ENCODE peak calls at places on chromosomes 11 and 22, in nine cellular contexts. One of them, this sample, is unnamed.

GRCh38 chr11:32297629-32298028 is 137.7 kb downstream of the WT1 start:
- DNase-seq in fibroblast of lung: peak; percentile 23
- DNase-seq in heart right ventricle: no peak
- DNase-seq in brain microvascular endothelial cell: peak; percentile 30
- DNase-seq in A549: peak; percentile 44
- DNase-seq in CD4-positive, CD25-positive, alpha-beta regulatory T cell: peak; percentile 5
- DNase-seq in CD8-positive, alpha-beta memory T cell: no peak
- DNase-seq in adrenal gland: no peak
- DNase-seq in mesendoderm: no peak
- DNase-seq in this sample: no peak

GRCh38 chr22:29773233-29773632 is 6.1 kb downstream of the UQCR10 start:
- DNase-seq in fibroblast of lung: peak; percentile 78
- DNase-seq in heart right ventricle: no peak
- DNase-seq in brain microvascular endothelial cell: no peak
- DNase-seq in A549: peak; percentile 31
- DNase-seq in CD4-positive, CD25-positive, alpha-beta regulatory T cell: no peak
- DNase-seq in CD8-positive, alpha-beta memory T cell: no peak
- DNase-seq in adrenal gland: peak; percentile 52
- DNase-seq in mesendoderm: peak; percentile 77
- DNase-seq in this sample: no peak

GRCh38 chr11:3058753-3059664 is 1.8 kb upstream of the CARS1 start:
- DNase-seq in fibroblast of lung: peak; percentile 86
- DNase-seq in heart right ventricle: no peak
- DNase-seq in brain microvascular endothelial cell: peak; percentile 84
- DNase-seq in A549: peak; percentile 37
- DNase-seq in CD4-positive, CD25-positive, alpha-beta regulatory T cell: no peak
- DNase-seq in CD8-positive, alpha-beta memory T cell: no peak
- DNase-seq in adrenal gland: no peak
- DNase-seq in mesendoderm: peak; percentile 76
- DNase-seq in this sample: peak; percentile 69

GRCh38 chr11:115317428-115318185 is 186.6 kb downstream of the CADM1 start:
- DNase-seq in fibroblast of lung: peak; percentile 38
- DNase-seq in heart right ventricle: no peak
- DNase-seq in brain microvascular endothelial cell: no peak
- DNase-seq in A549: no peak
- DNase-seq in CD4-positive, CD25-positive, alpha-beta regulatory T cell: no peak
- DNase-seq in CD8-positive, alpha-beta memory T cell: no peak
- DNase-seq in adrenal gland: no peak
- DNase-seq in mesendoderm: peak; percentile 26
- DNase-seq in this sample: no peak

GRCh38 chr11:43515090-43515489 is 156.4 kb downstream of the TTC17 start:
- DNase-seq in fibroblast of lung: no peak
- DNase-seq in heart right ventricle: no peak
- DNase-seq in brain microvascular endothelial cell: no peak
- DNase-seq in A549: peak; percentile 18
- DNase-seq in CD4-positive, CD25-positive, alpha-beta regulatory T cell: no peak
- DNase-seq in CD8-positive, alpha-beta memory T cell: no peak
- DNase-seq in adrenal gland: no peak
- DNase-seq in mesendoderm: peak; percentile 53
- DNase-seq in this sample: peak; percentile 65

GRCh38 chr22:27919222-27919942 is at the start of gene PITPNB:
- DNase-seq in fibroblast of lung: peak; percentile 96
- DNase-seq in heart right ventricle: peak; percentile 100
- DNase-seq in brain microvascular endothelial cell: peak; percentile 96
- DNase-seq in A549: peak; percentile 96
- DNase-seq in CD4-positive, CD25-positive, alpha-beta regulatory T cell: peak; percentile 99
- DNase-seq in CD8-positive, alpha-beta memory T cell: peak; percentile 99
- DNase-seq in adrenal gland: peak; percentile 98
- DNase-seq in mesendoderm: peak; percentile 99
- DNase-seq in this sample: peak; percentile 98

GRCh38 chr11:40054631-40055030 is 1404.8 kb downstream of the LRRC4C start:
- DNase-seq in fibroblast of lung: peak; percentile 23
- DNase-seq in heart right ventricle: no peak
- DNase-seq in brain microvascular endothelial cell: no peak
- DNase-seq in A549: no peak
- DNase-seq in CD4-positive, CD25-positive, alpha-beta regulatory T cell: no peak
- DNase-seq in CD8-positive, alpha-beta memory T cell: no peak
- DNase-seq in adrenal gland: no peak
- DNase-seq in mesendoderm: no peak
- DNase-seq in this sample: no peak

GRCh38 chr22:48100685-48101417 is 1338.4 kb downstream of the TBC1D22A start:
- DNase-seq in fibroblast of lung: no peak
- DNase-seq in heart right ventricle: no peak
- DNase-seq in brain microvascular endothelial cell: no peak
- DNase-seq in A549: no peak
- DNase-seq in CD4-positive, CD25-positive, alpha-beta regulatory T cell: no peak
- DNase-seq in CD8-positive, alpha-beta memory T cell: no peak
- DNase-seq in adrenal gland: peak; percentile 6
- DNase-seq in mesendoderm: no peak
- DNase-seq in this sample: no peak

GRCh38 chr11:9790703-9791102 is 126.8 kb downstream of the SWAP70 start:
- DNase-seq in fibroblast of lung: no peak
- DNase-seq in heart right ventricle: no peak
- DNase-seq in brain microvascular endothelial cell: no peak
- DNase-seq in A549: no peak
- DNase-seq in CD4-positive, CD25-positive, alpha-beta regulatory T cell: no peak
- DNase-seq in CD8-positive, alpha-beta memory T cell: no peak
- DNase-seq in adrenal gland: no peak
- DNase-seq in mesendoderm: no peak
- DNase-seq in this sample: no peak

GRCh38 chr11:117097567-117098268 is 510 bp downstream of the SIK3 start:
- DNase-seq in fibroblast of lung: no peak
- DNase-seq in heart right ventricle: peak; percentile 59
- DNase-seq in brain microvascular endothelial cell: no peak
- DNase-seq in A549: no peak
- DNase-seq in CD4-positive, CD25-positive, alpha-beta regulatory T cell: peak; percentile 31
- DNase-seq in CD8-positive, alpha-beta memory T cell: peak; percentile 47
- DNase-seq in adrenal gland: peak; percentile 54
- DNase-seq in mesendoderm: peak; percentile 61
- DNase-seq in this sample: peak; percentile 22

GRCh38 chr11:102111787-102112653 is 1.8 kb downstream of the YAP1 start:
- DNase-seq in fibroblast of lung: peak; percentile 90
- DNase-seq in heart right ventricle: no peak
- DNase-seq in brain microvascular endothelial cell: peak; percentile 85
- DNase-seq in A549: peak; percentile 89
- DNase-seq in CD4-positive, CD25-positive, alpha-beta regulatory T cell: no peak
- DNase-seq in CD8-positive, alpha-beta memory T cell: no peak
- DNase-seq in adrenal gland: no peak
- DNase-seq in mesendoderm: no peak
- DNase-seq in this sample: no peak

GRCh38 chr11:44992181-44992582 is 41.5 kb upstream of the TP53I11 start:
- DNase-seq in fibroblast of lung: no peak
- DNase-seq in heart right ventricle: no peak
- DNase-seq in brain microvascular endothelial cell: no peak
- DNase-seq in A549: no peak
- DNase-seq in CD4-positive, CD25-positive, alpha-beta regulatory T cell: no peak
- DNase-seq in CD8-positive, alpha-beta memory T cell: no peak
- DNase-seq in adrenal gland: no peak
- DNase-seq in mesendoderm: no peak
- DNase-seq in this sample: no peak

GRCh38 chr11:1870721-1871466 is 18.0 kb downstream of the LSP1 start:
- DNase-seq in fibroblast of lung: no peak
- DNase-seq in heart right ventricle: peak; percentile 34
- DNase-seq in brain microvascular endothelial cell: no peak
- DNase-seq in A549: no peak
- DNase-seq in CD4-positive, CD25-positive, alpha-beta regulatory T cell: no peak
- DNase-seq in CD8-positive, alpha-beta memory T cell: peak; percentile 72
- DNase-seq in adrenal gland: peak; percentile 81
- DNase-seq in mesendoderm: no peak
- DNase-seq in this sample: no peak

GRCh38 chr11:28704801-28705200 is 596.6 kb downstream of the METTL15 start:
- DNase-seq in fibroblast of lung: no peak
- DNase-seq in heart right ventricle: no peak
- DNase-seq in brain microvascular endothelial cell: no peak
- DNase-seq in A549: no peak
- DNase-seq in CD4-positive, CD25-positive, alpha-beta regulatory T cell: no peak
- DNase-seq in CD8-positive, alpha-beta memory T cell: no peak
- DNase-seq in adrenal gland: no peak
- DNase-seq in mesendoderm: no peak
- DNase-seq in this sample: no peak

GRCh38 chr22:47569389-47570299 is 807.2 kb downstream of the TBC1D22A start:
- DNase-seq in fibroblast of lung: no peak
- DNase-seq in heart right ventricle: no peak
- DNase-seq in brain microvascular endothelial cell: no peak
- DNase-seq in A549: no peak
- DNase-seq in CD4-positive, CD25-positive, alpha-beta regulatory T cell: no peak
- DNase-seq in CD8-positive, alpha-beta memory T cell: no peak
- DNase-seq in adrenal gland: no peak
- DNase-seq in mesendoderm: no peak
- DNase-seq in this sample: no peak

GRCh38 chr11:104343578-104343977 is 179.6 kb upstream of the PDGFD start:
- DNase-seq in fibroblast of lung: peak; percentile 6
- DNase-seq in heart right ventricle: no peak
- DNase-seq in brain microvascular endothelial cell: no peak
- DNase-seq in A549: peak; percentile 17
- DNase-seq in CD4-positive, CD25-positive, alpha-beta regulatory T cell: no peak
- DNase-seq in CD8-positive, alpha-beta memory T cell: no peak
- DNase-seq in adrenal gland: no peak
- DNase-seq in mesendoderm: peak; percentile 25
- DNase-seq in this sample: no peak

GRCh38 chr11:45949992-45950407 is 27.5 kb downstream of the LARGE2 start:
- DNase-seq in fibroblast of lung: peak; percentile 35
- DNase-seq in heart right ventricle: no peak
- DNase-seq in brain microvascular endothelial cell: no peak
- DNase-seq in A549: no peak
- DNase-seq in CD4-positive, CD25-positive, alpha-beta regulatory T cell: no peak
- DNase-seq in CD8-positive, alpha-beta memory T cell: no peak
- DNase-seq in adrenal gland: no peak
- DNase-seq in mesendoderm: no peak
- DNase-seq in this sample: no peak

GRCh38 chr11:21426931-21427330 is 757.5 kb downstream of the NELL1 start:
- DNase-seq in fibroblast of lung: no peak
- DNase-seq in heart right ventricle: no peak
- DNase-seq in brain microvascular endothelial cell: no peak
- DNase-seq in A549: no peak
- DNase-seq in CD4-positive, CD25-positive, alpha-beta regulatory T cell: no peak
- DNase-seq in CD8-positive, alpha-beta memory T cell: no peak
- DNase-seq in adrenal gland: no peak
- DNase-seq in mesendoderm: no peak
- DNase-seq in this sample: no peak

GRCh38 chr22:26086359-26086758 is 82.9 kb upstream of the SEZ6L start:
- DNase-seq in fibroblast of lung: no peak
- DNase-seq in heart right ventricle: no peak
- DNase-seq in brain microvascular endothelial cell: no peak
- DNase-seq in A549: no peak
- DNase-seq in CD4-positive, CD25-positive, alpha-beta regulatory T cell: no peak
- DNase-seq in CD8-positive, alpha-beta memory T cell: no peak
- DNase-seq in adrenal gland: no peak
- DNase-seq in mesendoderm: peak; percentile 9
- DNase-seq in this sample: no peak

DNA sequence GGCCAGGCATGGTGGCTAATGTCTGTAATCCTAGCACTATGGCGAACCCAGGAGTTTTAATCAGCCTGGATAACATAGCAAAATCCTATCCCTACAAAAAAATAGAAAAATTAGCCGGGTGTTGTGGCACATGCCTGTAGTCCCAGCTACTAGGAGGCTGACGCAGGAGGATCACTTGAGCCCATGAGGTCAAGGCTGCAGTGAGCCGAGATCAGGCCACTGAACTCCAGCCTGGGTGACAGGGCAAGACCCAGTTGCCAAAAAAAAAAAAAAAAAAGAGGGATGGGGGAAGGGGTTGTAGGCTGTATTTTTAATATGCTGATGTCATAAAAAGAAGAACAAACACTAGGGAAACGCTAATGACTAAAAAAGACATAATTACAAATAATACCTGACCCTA is 12.1 kb downstream of the DDX6 start:
- DNase-seq in fibroblast of lung: no peak
- DNase-seq in heart right ventricle: no peak
- DNase-seq in brain microvascular endothelial cell: no peak
- DNase-seq in A549: no peak
- DNase-seq in CD4-positive, CD25-positive, alpha-beta regulatory T cell: no peak
- DNase-seq in CD8-positive, alpha-beta memory T cell: no peak
- DNase-seq in adrenal gland: peak; percentile 70
- DNase-seq in mesendoderm: no peak
- DNase-seq in this sample: no peak
- H3K27ac ChIP-seq in fibroblast of lung: no peak overlapping the region
- H3K27ac ChIP-seq in heart right ventricle: no peak overlapping the region
- H3K27ac ChIP-seq in brain microvascular endothelial cell: no peak overlapping the region
- H3K27ac ChIP-seq in A549: no peak overlapping the region
- H3K27ac ChIP-seq in CD4-positive, CD25-positive, alpha-beta regulatory T cell: no peak overlapping the region
- H3K27ac ChIP-seq in CD8-positive, alpha-beta memory T cell: no peak overlapping the region
- H3K27ac ChIP-seq in adrenal gland: peak overlapping the region; percentile 44
- H3K27ac ChIP-seq in mesendoderm: no peak overlapping the region
- H3K27ac ChIP-seq in this sample: no peak overlapping the region

GRCh38 chr11:27196040-27196897 is 155.7 kb downstream of the BBOX1 start:
- DNase-seq in fibroblast of lung: peak; percentile 91
- DNase-seq in heart right ventricle: no peak
- DNase-seq in brain microvascular endothelial cell: no peak
- DNase-seq in A549: no peak
- DNase-seq in CD4-positive, CD25-positive, alpha-beta regulatory T cell: no peak
- DNase-seq in CD8-positive, alpha-beta memory T cell: no peak
- DNase-seq in adrenal gland: no peak
- DNase-seq in mesendoderm: peak; percentile 70
- DNase-seq in this sample: no peak
- H3K27ac ChIP-seq in fibroblast of lung: no peak overlapping the region
- H3K27ac ChIP-seq in heart right ventricle: no peak overlapping the region
- H3K27ac ChIP-seq in brain microvascular endothelial cell: no peak overlapping the region
- H3K27ac ChIP-seq in A549: no peak overlapping the region
- H3K27ac ChIP-seq in CD4-positive, CD25-positive, alpha-beta regulatory T cell: no peak overlapping the region
- H3K27ac ChIP-seq in CD8-positive, alpha-beta memory T cell: no peak overlapping the region
- H3K27ac ChIP-seq in adrenal gland: peak overlapping the region; percentile 74
- H3K27ac ChIP-seq in mesendoderm: no peak overlapping the region
- H3K27ac ChIP-seq in this sample: no peak overlapping the region

GRCh38 chr11:26583550-26583949 is 11.5 kb upstream of the MUC15 start:
- DNase-seq in fibroblast of lung: no peak
- DNase-seq in heart right ventricle: no peak
- DNase-seq in brain microvascular endothelial cell: peak; percentile 44
- DNase-seq in A549: peak; percentile 20
- DNase-seq in CD4-positive, CD25-positive, alpha-beta regulatory T cell: no peak
- DNase-seq in CD8-positive, alpha-beta memory T cell: no peak
- DNase-seq in adrenal gland: no peak
- DNase-seq in mesendoderm: no peak
- DNase-seq in this sample: no peak
- H3K27ac ChIP-seq in fibroblast of lung: no peak overlapping the region
- H3K27ac ChIP-seq in heart right ventricle: no peak overlapping the region
- H3K27ac ChIP-seq in brain microvascular endothelial cell: no peak overlapping the region
- H3K27ac ChIP-seq in A549: no peak overlapping the region
- H3K27ac ChIP-seq in CD4-positive, CD25-positive, alpha-beta regulatory T cell: no peak overlapping the region
- H3K27ac ChIP-seq in CD8-positive, alpha-beta memory T cell: no peak overlapping the region
- H3K27ac ChIP-seq in adrenal gland: no peak overlapping the region
- H3K27ac ChIP-seq in mesendoderm: no peak overlapping the region
- H3K27ac ChIP-seq in this sample: no peak overlapping the region

DNA sequence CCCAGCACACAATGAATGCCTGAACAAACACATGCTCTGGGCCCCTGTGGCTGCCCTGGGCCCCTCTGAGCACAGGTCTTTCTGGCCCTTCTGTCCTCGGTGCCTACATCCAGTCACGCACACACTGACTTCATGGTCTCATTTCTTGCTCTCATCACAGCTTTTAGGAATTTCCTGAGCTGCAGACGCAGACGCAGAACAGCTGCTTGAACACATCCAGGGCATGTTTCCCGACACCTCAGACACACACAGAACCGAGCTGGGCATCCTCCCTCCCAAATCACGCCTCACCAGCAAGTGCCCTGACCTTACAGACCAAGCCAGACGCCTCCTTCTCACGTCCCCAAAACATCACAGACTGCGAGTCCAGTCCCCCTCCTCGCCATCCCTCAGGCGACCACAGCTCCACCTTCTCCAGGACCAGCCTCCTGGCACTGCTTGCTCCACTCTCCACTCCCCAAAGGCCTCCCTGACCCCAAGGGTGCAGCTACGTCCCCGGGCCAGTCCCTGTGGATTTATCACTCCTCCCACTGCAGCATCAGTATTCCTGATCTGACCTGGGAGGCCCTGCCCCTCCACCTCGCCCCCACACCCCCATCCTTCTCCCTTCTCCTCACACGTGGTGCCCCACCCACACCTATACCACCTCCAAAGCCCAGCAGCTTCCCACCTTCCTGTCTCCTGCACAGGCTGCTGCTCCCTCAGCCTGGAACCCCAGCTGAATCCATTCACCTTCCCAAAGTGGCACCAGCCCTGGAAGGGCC is 12.9 kb downstream of the SIRT3 start:
- DNase-seq in fibroblast of lung: no peak
- DNase-seq in heart right ventricle: no peak
- DNase-seq in brain microvascular endothelial cell: no peak
- DNase-seq in A549: no peak
- DNase-seq in CD4-positive, CD25-positive, alpha-beta regulatory T cell: no peak
- DNase-seq in CD8-positive, alpha-beta memory T cell: no peak
- DNase-seq in adrenal gland: no peak
- DNase-seq in mesendoderm: no peak
- DNase-seq in this sample: no peak
- H3K27ac ChIP-seq in fibroblast of lung: peak overlapping the region; percentile 61
- H3K27ac ChIP-seq in heart right ventricle: no peak overlapping the region
- H3K27ac ChIP-seq in brain microvascular endothelial cell: no peak overlapping the region
- H3K27ac ChIP-seq in A549: no peak overlapping the region
- H3K27ac ChIP-seq in CD4-positive, CD25-positive, alpha-beta regulatory T cell: no peak overlapping the region
- H3K27ac ChIP-seq in CD8-positive, alpha-beta memory T cell: no peak overlapping the region
- H3K27ac ChIP-seq in adrenal gland: no peak overlapping the region
- H3K27ac ChIP-seq in mesendoderm: no peak overlapping the region
- H3K27ac ChIP-seq in this sample: no peak overlapping the region

This sample was measured in WERI-Rb-1.